ENCODE peak calls at places on chromosomes 11 and 22, in six cellular contexts. C is HCT116, G is brain microvascular endothelial cell, J is fibroblast of lung, N is upper lobe of right lung, V is tibial nerve. F is an unnamed sample.
A peak's percentile ranks its signal among the peaks of the same experiment; 100 is the strongest.

GRCh38 chr22:16957781-16958180 is 50.2 kb downstream of the GAB4 start:
- DNase-seq in C (no peak), G (no peak), J (no peak), N (no peak), V (no peak), F (no peak)

GRCh38 chr11:95241673-95242072 is 10.7 kb upstream of the SESN3 start:
- DNase-seq in C (no peak), G (no peak), J (peak; percentile 39), N (no peak), V (no peak), F (no peak)

GRCh38 chr22:22818861-22819855 is 68.5 kb upstream of the IGLL5 start:
- DNase-seq in C (no peak), G (no peak), J (no peak), N (no peak), V (no peak), F (no peak)

GRCh38 chr11:120539681-120540369 is 28.3 kb downstream of the GRIK4 start:
- DNase-seq in C (peak; percentile 19), G (no peak), J (peak; percentile 28), N (no peak), V (no peak), F (no peak)

GRCh38 chr22:37501610-37502341 is 15.6 kb upstream of the MFNG start:
- DNase-seq in C (no peak), G (peak; percentile 77), J (peak; percentile 92), N (peak; percentile 82), V (peak; percentile 43), F (no peak)

GRCh38 chr11:19714093-19714386 is 1.4 kb downstream of the NAV2 start:
- DNase-seq in C (no peak), G (peak; percentile 7), J (no peak), N (peak; percentile 70), V (no peak), F (peak; percentile 78)

GRCh38 chr22:20441631-20442484 is 4.2 kb upstream of the SCARF2 start:
- DNase-seq in C (no peak), G (no peak), J (peak; percentile 50), N (no peak), V (no peak), F (no peak)

GRCh38 chr11:134332189-134332631 is 422 bp downstream of the GLB1L2 start:
- DNase-seq in C (no peak), G (no peak), J (no peak), N (no peak), V (no peak), F (peak; percentile 74)

GRCh38 chr22:40855104-40855959 is 1.1 kb downstream of the ST13 start:
- DNase-seq in C (no peak), G (no peak), J (peak; percentile 29), N (no peak), V (peak; percentile 28), F (no peak)

GRCh38 chr22:25758316-25758715 is 16.3 kb downstream of the MYO18B start:
- DNase-seq in C (no peak), G (no peak), J (no peak), N (no peak), V (no peak), F (no peak)

GRCh38 chr11:8717876-8718753 is 35.5 kb downstream of the RPL27A start:
- DNase-seq in C (no peak), G (peak; percentile 72), J (peak; percentile 94), N (no peak), V (no peak), F (peak; percentile 92)

GRCh38 chr22:37381489-37381888 is 45.8 kb downstream of the ELFN2 start:
- DNase-seq in C (no peak), G (no peak), J (peak; percentile 25), N (no peak), V (no peak), F (no peak)

GRCh38 chr11:45737056-45737455 is 67.9 kb upstream of the SLC35C1 start:
- DNase-seq in C (no peak), G (no peak), J (no peak), N (no peak), V (no peak), F (no peak)

GRCh38 chr11:38498721-38499120 is 1900.7 kb upstream of the RAG2 start:
- DNase-seq in C (no peak), G (no peak), J (no peak), N (no peak), V (no peak), F (no peak)

GRCh38 chr11:109229682-109230081 is 192.3 kb upstream of the C11orf87 start:
- DNase-seq in C (no peak), G (no peak), J (no peak), N (no peak), V (no peak), F (no peak)

GRCh38 chr11:12110714-12111481 is 508 bp downstream of the MICAL2 start:
- DNase-seq in C (no peak), G (no peak), J (no peak), N (peak; percentile 81), V (no peak), F (peak; percentile 76)

GRCh38 chr22:19626042-19626560 is 88.2 kb upstream of the SEPTIN5 start:
- DNase-seq in C (no peak), G (no peak), J (no peak), N (peak; percentile 30), V (no peak), F (peak; percentile 50)

GRCh38 chr11:12064136-12064953 is 46.0 kb upstream of the MICAL2 start:
- DNase-seq in C (no peak), G (no peak), J (no peak), N (no peak), V (no peak), F (peak; percentile 2)

GRCh38 chr11:83566948-83567347 is 280.8 kb upstream of the CCDC90B start:
- DNase-seq in C (no peak), G (peak; percentile 41), J (peak; percentile 74), N (no peak), V (no peak), F (no peak)

GRCh38 chr11:31236052-31236652 is 133.4 kb downstream of the DCDC1 start:
- DNase-seq in C (peak; percentile 8), G (no peak), J (peak; percentile 35), N (no peak), V (no peak), F (no peak)

GRCh38 chr11:108857382-108857781 is 192.5 kb downstream of the DDX10 start:
- DNase-seq in C (no peak), G (no peak), J (no peak), N (no peak), V (no peak), F (no peak)

GRCh38 chr22:49433717-49434611 is 393.7 kb downstream of the BRD1 start:
- DNase-seq in C (no peak), G (no peak), J (no peak), N (no peak), V (no peak), F (no peak)

GRCh38 chr22:36383110-36383581 is 4.6 kb downstream of the MYH9 start:
- DNase-seq in C (no peak), G (peak; percentile 73), J (peak; percentile 77), N (no peak), V (no peak), F (no peak)

GRCh38 chr22:17920992-17921650 is 103.2 kb downstream of the MICAL3 start:
- DNase-seq in C (no peak), G (no peak), J (no peak), N (no peak), V (no peak), F (no peak)

GRCh38 chr11:17012712-17013547 is 1.3 kb downstream of the PLEKHA7 start:
- DNase-seq in C (peak; percentile 12), G (peak; percentile 53), J (peak; percentile 72), N (peak; percentile 77), V (peak; percentile 16), F (peak; percentile 74)

GRCh38 chr11:61980783-61981541 is 13.5 kb upstream of the FTH1 start:
- DNase-seq in C (no peak), G (no peak), J (no peak), N (peak; percentile 31), V (no peak), F (no peak)

DNA sequence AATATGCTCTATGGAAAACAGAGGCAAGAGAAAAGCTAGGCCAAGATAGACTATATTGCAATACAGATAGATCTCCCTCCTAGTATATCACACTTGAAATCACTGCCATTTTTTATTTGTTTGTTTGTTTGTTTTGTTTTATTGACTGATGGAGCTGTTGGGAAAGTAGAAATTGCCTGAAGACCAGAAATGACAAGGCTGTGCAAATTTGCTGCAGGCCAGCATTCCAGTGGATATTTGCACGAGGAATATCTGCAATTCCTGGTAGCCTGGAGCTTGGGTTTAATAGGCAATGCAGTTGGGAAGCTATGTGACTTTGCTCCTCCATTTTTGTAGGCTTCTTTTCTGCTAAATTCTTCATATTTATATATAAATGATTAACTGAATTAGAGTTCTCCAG is 991.7 kb downstream of the LRRC4C start:
- DNase-seq in C (no peak), G (no peak), J (no peak), N (no peak), V (no peak), F (no peak)
- H3K27ac ChIP-seq in C (no peak overlapping the region), G (no peak overlapping the region), J (no peak overlapping the region), N (no peak overlapping the region), V (no peak overlapping the region), F (no peak overlapping the region)

GRCh38 chr11:34150494-34151151 is 45.2 kb downstream of the NAT10 start:
- DNase-seq in C (no peak), G (no peak), J (no peak), N (no peak), V (no peak), F (peak; percentile 46)
- H3K36me3 ChIP-seq in C (peaks cover 33% of the 10 kb centered on the region), G (peaks cover 42% of the 10 kb centered on the region), J (peaks cover 10% of the 10 kb centered on the region), N (peaks cover 46% of the 10 kb centered on the region), V (no peaks in the 10 kb centered on the region), F (peaks cover 25% of the 10 kb centered on the region)

GRCh38 chr11:34339149-34340064 is 18.4 kb downstream of the ABTB2 start:
- DNase-seq in C (no peak), G (no peak), J (no peak), N (no peak), V (no peak), F (no peak)

GRCh38 chr11:34333787-34334186 is 24.0 kb downstream of the ABTB2 start:
- DNase-seq in C (no peak), G (no peak), J (no peak), N (no peak), V (no peak), F (no peak)

GRCh38 chr11:34335801-34336200 is 22.0 kb downstream of the ABTB2 start:
- DNase-seq in C (no peak), G (no peak), J (no peak), N (no peak), V (no peak), F (no peak)

GRCh38 chr11:34335331-34335730 is 22.5 kb downstream of the ABTB2 start:
- DNase-seq in C (no peak), G (no peak), J (no peak), N (no peak), V (no peak), F (no peak)

GRCh38 chr11:34337016-34337415 is 20.8 kb downstream of the ABTB2 start:
- DNase-seq in C (no peak), G (no peak), J (no peak), N (no peak), V (no peak), F (no peak)
- H3K4me3 ChIP-seq in C (no peak overlapping the region), G (no peak overlapping the region), J (no peak overlapping the region), N (no peak overlapping the region), V (no peak overlapping the region), F (no peak overlapping the region)

DNA sequence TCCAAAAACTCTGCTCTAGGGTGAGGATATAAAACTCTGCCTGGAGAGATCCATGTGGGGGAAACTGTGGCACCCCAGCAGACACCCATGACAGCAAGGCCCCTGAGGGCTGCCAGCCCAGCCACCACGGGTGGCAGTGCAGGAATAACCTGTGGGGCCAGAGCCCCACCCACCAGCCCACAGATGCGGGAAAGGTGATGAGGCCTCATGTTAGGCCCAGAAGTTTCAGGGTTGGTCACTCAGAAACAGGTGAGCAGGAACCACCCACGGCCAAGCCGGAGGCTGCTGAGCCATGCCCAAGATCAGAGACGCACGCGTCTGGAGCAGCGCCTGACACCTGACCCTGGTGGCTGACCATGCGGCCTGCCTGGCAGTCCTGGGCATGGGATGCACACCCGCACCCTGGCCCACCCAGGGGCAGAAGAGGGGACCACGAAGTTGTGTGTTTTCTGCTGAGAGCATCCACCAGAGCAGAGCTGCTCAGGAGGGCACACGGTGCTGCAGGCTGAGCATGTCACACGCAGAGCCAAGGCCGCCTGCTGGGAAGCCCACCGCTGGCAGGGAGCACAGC is 41.3 kb downstream of the DUSP8 start:
- DNase-seq in C (no peak), G (no peak), J (no peak), N (no peak), V (no peak), F (no peak)
- H3K27ac ChIP-seq in C (no peak overlapping the region), G (no peak overlapping the region), J (no peak overlapping the region), N (no peak overlapping the region), V (peak overlapping the region; percentile 8), F (peak overlapping the region; percentile 77)